ENCODE peak calls at places on chromosome 10, in five cellular contexts. Q, V, E, J and N are unnamed samples.

GRCh38 chr10:5091196-5091595 is 3.0 kb upstream of the AKR1C3 start:
- DNase-seq in V (no peak), E (no peak), J (no peak), Q (no peak), N (no peak)

GRCh38 chr10:51100221-51100620 is 25.9 kb downstream of the PRKG1 start:
- DNase-seq in E (no peak), Q (no peak), J (no peak), V (no peak), N (no peak)

GRCh38 chr10:93872776-93873175 is 21.0 kb upstream of the SLC35G1 start:
- DNase-seq in J (no peak), V (no peak), E (no peak), Q (no peak), N (no peak)

GRCh38 chr10:103517234-103518085 is 24.0 kb downstream of the NEURL1 start:
- DNase-seq in V (no peak), J (no peak), Q (no peak), E (no peak), N (peak; percentile 46)

GRCh38 chr10:34814228-34815173 is 595 bp downstream of the PARD3 start:
- DNase-seq in V (peak; percentile 29), E (peak; percentile 76), J (no peak), Q (no peak), N (no peak)

GRCh38 chr10:3467052-3467906 is 294.7 kb upstream of the PITRM1 start:
- DNase-seq in E (no peak), Q (peak; percentile 89), J (no peak), V (peak; percentile 99), N (no peak)

GRCh38 chr10:70893227-70894006 is 5.1 kb upstream of the PCBD1 start:
- DNase-seq in V (no peak), E (no peak), Q (peak; percentile 38), J (no peak), N (no peak)

GRCh38 chr10:117260094-117260493 is 19.2 kb downstream of the SLC18A2 start:
- DNase-seq in E (no peak), Q (no peak), V (no peak), J (no peak), N (no peak)

GRCh38 chr10:118332948-118333710 is 9.0 kb downstream of the FAM204A start:
- DNase-seq in J (no peak), Q (no peak), V (no peak), E (no peak), N (no peak)

GRCh38 chr10:65753532-65753931 is 1172.3 kb upstream of the LRRTM3 start:
- DNase-seq in V (no peak), J (no peak), Q (no peak), E (no peak), N (no peak)

GRCh38 chr10:96344178-96344577 is 14.6 kb downstream of the OPALIN start:
- DNase-seq in V (no peak), E (no peak), J (peak; percentile 36), Q (no peak), N (no peak)

GRCh38 chr10:101672536-101672935 is 22.4 kb downstream of the FBXW4 start:
- DNase-seq in J (no peak), Q (no peak), E (no peak), V (no peak), N (no peak)

DNA sequence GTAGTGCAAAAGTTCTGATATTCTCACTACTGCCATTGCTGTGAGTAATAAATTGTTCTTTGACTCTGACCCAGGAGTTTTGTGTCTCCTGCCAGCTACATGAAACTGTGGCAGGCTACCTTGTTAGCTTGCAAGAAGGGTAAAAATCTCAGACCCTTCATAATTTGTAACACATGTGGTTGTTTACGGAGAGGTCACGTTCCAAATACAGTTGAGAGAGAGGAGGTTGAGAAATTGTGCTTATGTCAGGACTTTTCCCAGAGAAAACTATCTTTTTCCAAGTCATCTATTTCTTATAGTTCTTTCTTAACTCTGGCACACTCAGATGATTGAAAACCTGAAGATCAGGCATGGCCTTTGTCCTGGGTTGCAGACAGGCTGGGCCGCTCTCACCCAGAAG is 114.4 kb upstream of the SVIL start:
- DNase-seq in V (peak; percentile 40), J (no peak), E (no peak), Q (peak; percentile 12), N (no peak)
- TF ChIP-seq CTCF in V (no peak), J (no peak), E (no peak), Q (no peak), N (no peak)

GRCh38 chr10:60735244-60735643 is 43.0 kb upstream of the CDK1 start:
- DNase-seq in V (no peak), Q (no peak), J (no peak), E (no peak), N (no peak)

GRCh38 chr10:60734226-60734625 is 44.1 kb upstream of the CDK1 start:
- DNase-seq in J (no peak), Q (no peak), V (no peak), E (no peak), N (no peak)

GRCh38 chr10:60733826-60734225 is 44.5 kb upstream of the CDK1 start:
- DNase-seq in V (no peak), J (no peak), E (no peak), Q (no peak), N (no peak)

GRCh38 chr10:60732240-60733188 is 45.8 kb upstream of the CDK1 start:
- DNase-seq in Q (no peak), V (no peak), J (no peak), E (peak; percentile 69), N (peak; percentile 83)

GRCh38 chr10:60733189-60733815 is 45.0 kb upstream of the CDK1 start:
- DNase-seq in Q (no peak), V (peak; percentile 4), J (no peak), E (peak; percentile 83), N (peak; percentile 81)
- TF ChIP-seq CTCF in Q (no peak), V (no peak), J (no peak), E (peak; percentile 58), N (peak; percentile 68)

DNA sequence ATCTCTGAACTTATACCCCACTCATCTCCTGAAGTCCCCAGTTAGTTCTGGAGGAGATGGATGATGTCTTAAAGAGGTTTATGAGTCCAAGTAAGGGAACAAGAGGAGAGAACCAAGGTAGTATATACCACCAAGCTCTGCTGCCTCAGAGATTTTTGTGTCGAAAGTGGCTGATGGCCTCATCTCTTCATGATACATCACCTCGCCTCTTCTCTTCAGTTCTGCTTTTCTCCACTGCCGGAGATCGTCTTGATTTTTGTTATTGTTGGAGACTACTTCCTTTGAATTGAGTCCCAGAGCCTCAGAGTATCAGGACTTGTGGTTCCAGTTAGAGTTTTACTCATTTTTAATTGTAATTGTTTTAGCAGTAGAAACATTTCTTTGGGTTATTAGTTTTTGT is 1.9 kb downstream of the VTI1A start:
- DNase-seq in J (no peak), E (no peak), Q (no peak), V (no peak), N (no peak)
- TF ChIP-seq CTCF in J (no peak), E (no peak), Q (no peak), V (no peak), N (no peak)

GRCh38 chr10:49001402-49001801 is 61.8 kb upstream of the LRRC18 start:
- DNase-seq in E (no peak), V (no peak), Q (peak; percentile 68), J (no peak), N (no peak)

GRCh38 chr10:49005270-49005669 is 65.6 kb upstream of the LRRC18 start:
- DNase-seq in V (no peak), J (no peak), E (no peak), Q (no peak), N (no peak)

GRCh38 chr10:49000437-49001398 is 61.1 kb upstream of the LRRC18 start:
- DNase-seq in Q (peak; percentile 52), J (no peak), E (no peak), V (no peak), N (no peak)

GRCh38 chr10:49007128-49007527 is 67.5 kb upstream of the LRRC18 start:
- DNase-seq in J (no peak), V (no peak), Q (no peak), E (no peak), N (no peak)

DNA sequence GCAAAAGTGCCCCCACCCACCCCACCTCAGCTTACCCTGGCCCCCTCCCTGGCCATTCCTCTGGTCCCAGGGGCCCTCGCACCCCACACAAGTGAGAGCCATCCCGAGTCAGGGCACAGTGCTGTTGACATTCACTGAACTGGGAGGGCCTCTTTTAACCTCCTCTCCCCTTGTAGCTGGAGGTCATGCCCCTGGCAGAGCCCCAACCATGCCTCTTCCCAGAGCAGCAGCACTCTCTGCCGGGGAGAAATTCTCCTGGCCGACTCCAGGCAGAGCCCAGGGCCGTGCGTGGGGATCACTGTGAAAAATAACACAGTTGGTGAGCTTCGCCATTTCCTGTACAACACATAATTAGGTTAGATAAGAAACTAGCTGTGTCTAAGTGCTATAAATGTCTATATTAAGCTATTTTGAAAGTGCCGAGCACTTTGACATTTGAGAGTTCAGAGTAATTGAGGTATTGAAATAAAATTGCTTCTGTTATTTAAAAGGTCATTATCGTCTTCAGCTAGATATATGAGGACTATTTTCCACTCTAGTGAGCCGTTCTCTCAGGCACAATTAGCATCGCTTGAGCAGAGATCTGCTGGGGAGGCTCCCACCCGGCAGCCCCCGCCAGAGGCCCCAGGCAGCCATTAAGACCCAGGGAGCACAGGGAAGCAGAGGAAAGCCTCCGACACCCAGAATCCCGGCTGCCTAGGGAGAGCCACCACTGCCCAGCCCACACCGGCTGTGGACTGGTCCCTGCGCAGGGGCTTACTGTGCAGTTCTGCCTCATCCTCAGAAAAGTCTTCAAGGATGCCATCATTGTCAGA is 62.4 kb upstream of the LRRC18 start:
- DNase-seq in Q (peak; percentile 40), V (no peak), J (no peak), E (no peak), N (no peak)
- TF ChIP-seq CTCF in Q (no peak), V (no peak), J (no peak), E (no peak), N (no peak)

GRCh38 chr10:120998251-120998650 is 147.1 kb downstream of the WDR11 start:
- DNase-seq in E (no peak), Q (no peak), V (no peak), J (no peak), N (no peak)

GRCh38 chr10:120997313-120998102 is 146.3 kb downstream of the WDR11 start:
- DNase-seq in J (no peak), E (no peak), Q (no peak), V (no peak), N (no peak)

GRCh38 chr10:121002586-121003205 is 151.5 kb downstream of the WDR11 start:
- DNase-seq in V (no peak), Q (no peak), J (no peak), E (no peak), N (no peak)

GRCh38 chr10:120998782-120999285 is 147.7 kb downstream of the WDR11 start:
- DNase-seq in J (no peak), V (no peak), Q (no peak), E (no peak), N (no peak)

GRCh38 chr10:120999868-121000267 is 148.7 kb downstream of the WDR11 start:
- DNase-seq in Q (no peak), E (no peak), V (no peak), J (peak; percentile 2), N (no peak)
- TF ChIP-seq CTCF in Q (no peak), E (no peak), V (no peak), J (no peak), N (peak; percentile 29)

GRCh38 chr10:91724933-91725332 is 73.3 kb upstream of the TNKS2 start:
- DNase-seq in V (no peak), J (no peak), Q (no peak), E (no peak), N (no peak)
- TF ChIP-seq CTCF in V (no peak), J (no peak), Q (no peak), E (no peak), N (no peak)

GRCh38 chr10:110354322-110354766 is 49.6 kb upstream of the SMNDC1 start:
- DNase-seq in E (peak; percentile 85), J (peak; percentile 89), V (peak; percentile 85), Q (no peak), N (no peak)
- TF ChIP-seq CTCF in E (peak; percentile 79), J (peak; percentile 98), V (peak; percentile 83), Q (no peak), N (peak; percentile 87)